ENCODE peak calls at places on chromosomes 3 and 15, in seven cellular contexts. P, A, R, M, C, E and X are unnamed samples.

GRCh38 chr15:85792102-85792731 is 2.5 kb downstream of the KLHL25 start:
- DNase-seq in P (no peak), A (no peak), R (no peak), M (no peak), C (no peak), E (no peak), X (no peak)

GRCh38 chr3:140532793-140533330 is 145.0 kb upstream of the TRIM42 start:
- DNase-seq in P (no peak), A (no peak), R (no peak), M (no peak), C (no peak), E (no peak), X (no peak)

GRCh38 chr3:132285620-132285945 is 31.6 kb upstream of the ACP3 start:
- DNase-seq in P (no peak), A (peak; percentile 42), R (no peak), M (peak; percentile 35), C (no peak), E (no peak), X (no peak)

GRCh38 chr3:21846976-21847375 is 96.0 kb upstream of the ZNF385D start:
- DNase-seq in P (no peak), A (no peak), R (no peak), M (peak; percentile 29), C (no peak), E (peak; percentile 45), X (no peak)

GRCh38 chr15:45457215-45457614 is 65.3 kb downstream of the SLC30A4 start:
- DNase-seq in P (no peak), A (peak; percentile 20), R (no peak), M (no peak), C (no peak), E (no peak), X (no peak)

GRCh38 chr3:131794766-131795381 is 239.9 kb downstream of the CPNE4 start:
- DNase-seq in P (peak; percentile 51), A (peak; percentile 43), R (peak; percentile 52), M (peak; percentile 80), C (peak; percentile 76), E (peak; percentile 76), X (no peak)

GRCh38 chr15:85312486-85312885 is 67.9 kb upstream of the AKAP13 start:
- DNase-seq in P (no peak), A (no peak), R (peak; percentile 85), M (no peak), C (peak; percentile 87), E (no peak), X (no peak)

GRCh38 chr3:73687081-73688004 is 62.6 kb upstream of the PDZRN3 start:
- DNase-seq in P (no peak), A (no peak), R (peak; percentile 71), M (peak; percentile 28), C (no peak), E (no peak), X (no peak)

GRCh38 chr3:74271541-74271940 is 342.9 kb downstream of the CNTN3 start:
- DNase-seq in P (no peak), A (no peak), R (no peak), M (no peak), C (no peak), E (no peak), X (no peak)

GRCh38 chr15:34055868-34056595 is 17.0 kb upstream of the AVEN start:
- DNase-seq in P (no peak), A (no peak), R (peak; percentile 85), M (peak; percentile 97), C (no peak), E (peak; percentile 11), X (no peak)

GRCh38 chr3:66047321-66048050 is 8.8 kb upstream of the MAGI1 start:
- DNase-seq in P (no peak), A (peak; percentile 45), R (peak; percentile 80), M (peak; percentile 98), C (no peak), E (no peak), X (peak; percentile 30)

GRCh38 chr15:96692826-96693225 is 362.3 kb downstream of the NR2F2 start:
- DNase-seq in P (no peak), A (no peak), R (no peak), M (no peak), C (no peak), E (no peak), X (no peak)

GRCh38 chr3:19947549-19948071 is 713 bp downstream of the RAB5A start:
- DNase-seq in P (peak; percentile 32), A (peak; percentile 57), R (peak; percentile 41), M (peak; percentile 42), C (peak; percentile 52), E (peak; percentile 53), X (peak; percentile 62)

GRCh38 chr3:87350367-87351199 is 74.2 kb upstream of the POU1F1 start:
- DNase-seq in P (peak; percentile 43), A (peak; percentile 46), R (peak; percentile 47), M (peak; percentile 71), C (peak; percentile 51), E (peak; percentile 80), X (peak; percentile 25)

GRCh38 chr15:96331942-96332853 is 1.7 kb downstream of the NR2F2 start:
- DNase-seq in P (peak; percentile 11), A (peak; percentile 75), R (no peak), M (peak; percentile 52), C (no peak), E (peak; percentile 49), X (no peak)

DNA sequence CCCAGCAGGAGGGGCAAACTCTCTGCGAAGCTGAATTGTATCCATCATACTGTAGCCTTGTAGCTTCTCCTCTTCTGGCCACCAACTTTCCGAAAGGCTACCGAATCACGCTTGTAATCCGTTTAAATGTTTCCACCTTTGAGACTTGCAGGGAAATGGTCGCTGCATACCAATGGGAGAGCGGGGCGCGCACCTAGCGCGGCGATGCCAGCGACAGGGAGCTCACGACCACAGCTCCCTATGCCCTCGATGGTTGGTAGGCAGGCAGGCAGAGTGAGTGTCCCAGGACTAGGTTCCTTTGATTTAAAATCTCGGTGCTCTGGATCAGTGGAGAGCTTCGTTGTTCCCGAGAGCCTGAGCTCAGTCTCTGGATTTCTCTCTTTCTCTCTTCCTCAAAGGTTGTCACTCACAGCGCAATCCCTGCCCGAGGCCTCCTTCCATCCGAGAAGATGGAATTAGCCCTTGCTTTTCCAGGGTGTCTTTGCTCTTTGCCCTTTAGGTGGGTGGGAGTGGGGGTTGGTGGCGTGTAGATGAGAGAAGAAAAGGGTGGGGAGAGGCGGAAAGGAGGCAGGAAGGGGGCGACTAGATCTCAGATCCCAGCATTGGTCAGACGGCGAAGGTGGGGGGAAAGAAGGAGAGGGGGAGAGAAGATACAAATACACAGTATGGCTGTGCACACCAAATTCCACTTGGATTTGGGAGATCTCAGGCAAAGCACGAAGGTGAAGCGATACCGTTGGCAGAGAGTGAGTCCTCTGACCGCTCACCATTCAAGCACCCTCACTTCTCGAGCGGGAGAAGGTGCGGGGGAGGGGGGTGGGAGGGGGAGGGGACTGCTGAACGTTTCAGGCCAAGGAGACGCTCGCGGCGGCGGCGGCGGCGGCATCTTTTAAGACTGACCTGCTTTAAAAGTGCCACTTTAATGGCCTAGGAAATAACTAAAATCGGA is at the start of gene SLITRK3:
- DNase-seq in P (peak; percentile 40), A (no peak), R (no peak), M (no peak), C (no peak), E (no peak), X (peak; percentile 29)
- H3K4me3 ChIP-seq in P (peak within 1 kb of the TSS; percentile 85), A (peak within 1 kb of the TSS; percentile 3), R (no peak within 1 kb of the TSS), M (peak within 1 kb of the TSS; percentile 48), C (no peak within 1 kb of the TSS), E (peak within 1 kb of the TSS; percentile 64), X (no peak within 1 kb of the TSS)

GRCh38 chr3:137766069-137766960 is 2.2 kb downstream of the SOX14 start:
- DNase-seq in P (no peak), A (no peak), R (no peak), M (no peak), C (no peak), E (no peak), X (no peak)

GRCh38 chr3:137767146-137768020 is 3.3 kb downstream of the SOX14 start:
- DNase-seq in P (no peak), A (no peak), R (no peak), M (no peak), C (no peak), E (no peak), X (no peak)

GRCh38 chr3:137768361-137769320 is 4.5 kb downstream of the SOX14 start:
- DNase-seq in P (no peak), A (no peak), R (no peak), M (no peak), C (no peak), E (no peak), X (peak; percentile 30)

GRCh38 chr3:137769321-137770065 is 5.4 kb downstream of the SOX14 start:
- DNase-seq in P (no peak), A (no peak), R (no peak), M (no peak), C (no peak), E (no peak), X (no peak)

DNA sequence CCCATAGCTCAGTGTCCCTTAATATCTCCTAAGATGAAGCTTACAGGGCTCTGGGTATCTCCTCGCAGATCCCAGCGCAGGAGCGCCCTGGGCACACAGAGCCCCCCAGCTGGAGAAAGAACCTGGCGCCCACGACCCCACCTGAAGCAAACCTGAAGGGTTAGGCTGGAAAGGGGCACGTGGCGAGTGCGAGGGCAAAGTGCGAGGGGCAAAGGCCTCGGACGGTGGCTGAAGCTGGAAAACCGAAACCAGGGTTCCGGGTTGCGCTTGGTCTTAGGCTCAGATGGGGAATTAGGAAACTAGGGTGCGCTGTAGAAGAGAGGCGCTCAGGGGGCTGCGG is 3.9 kb downstream of the SOX14 start:
- DNase-seq in P (no peak), A (no peak), R (no peak), M (no peak), C (no peak), E (no peak), X (no peak)
- H3K4me3 ChIP-seq in P (no peak overlapping the region), A (no peak overlapping the region), R (peak overlapping the region; percentile 12), M (peak overlapping the region; percentile 48), C (no peak overlapping the region), E (peak overlapping the region; percentile 27), X (no peak overlapping the region)

GRCh38 chr3:150760431-150761200 is 2.4 kb downstream of the SIAH2 start:
- DNase-seq in P (no peak), A (no peak), R (no peak), M (no peak), C (peak; percentile 70), E (no peak), X (no peak)
- H3K4me3 ChIP-seq in P (no peak overlapping the region), A (no peak overlapping the region), R (peak overlapping the region; percentile 98), M (peak overlapping the region; percentile 97), C (peak overlapping the region; percentile 96), E (peak overlapping the region; percentile 89), X (no peak overlapping the region)

GRCh38 chr15:89360294-89360971 is 25.8 kb upstream of the POLG start:
- DNase-seq in P (no peak), A (no peak), R (no peak), M (no peak), C (no peak), E (no peak), X (no peak)

GRCh38 chr15:89358755-89359439 is 24.3 kb upstream of the POLG start:
- DNase-seq in P (peak; percentile 78), A (peak; percentile 75), R (peak; percentile 56), M (peak; percentile 72), C (peak; percentile 85), E (peak; percentile 83), X (peak; percentile 88)

GRCh38 chr15:89356634-89357298 is 22.1 kb upstream of the POLG start:
- DNase-seq in P (no peak), A (peak; percentile 71), R (no peak), M (no peak), C (no peak), E (peak; percentile 66), X (no peak)

GRCh38 chr15:89359471-89360293 is 25.1 kb upstream of the POLG start:
- DNase-seq in P (no peak), A (no peak), R (no peak), M (no peak), C (no peak), E (no peak), X (no peak)

DNA sequence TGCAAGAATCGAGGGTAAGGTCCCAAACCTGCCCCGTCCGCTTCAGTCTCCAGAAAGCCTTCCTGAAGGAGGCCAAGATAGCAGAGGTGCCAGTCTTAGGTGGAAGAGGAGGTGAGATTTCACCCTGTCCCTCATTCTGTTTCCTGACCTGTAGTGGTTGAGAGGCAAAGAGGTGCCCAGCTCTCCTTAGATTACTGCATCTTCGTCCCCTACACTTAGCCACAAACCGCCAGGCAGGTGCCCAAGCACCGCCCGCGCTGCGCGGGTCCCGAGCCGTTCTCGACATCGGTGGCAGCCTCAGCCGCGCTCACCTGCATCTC is 23.8 kb upstream of the POLG start:
- DNase-seq in P (no peak), A (no peak), R (no peak), M (no peak), C (no peak), E (no peak), X (no peak)
- H3K4me3 ChIP-seq in P (no peak overlapping the region), A (no peak overlapping the region), R (no peak overlapping the region), M (no peak overlapping the region), C (no peak overlapping the region), E (peak overlapping the region; percentile 73), X (no peak overlapping the region)